ENCODE peak calls at places on chromosomes 3 and 15, in six cellular contexts. U is astrocyte of the spinal cord, X is transverse colon, A is fibroblast of the aortic adventitia, G is Peyer's patch, O is fibroblast of pulmonary artery. K is an unnamed sample.

GRCh38 chr3:23667536-23668429 is 138.0 kb upstream of the UBE2E1 start:
- DNase-seq in O (no peak), A (no peak), U (peak; percentile 44), G (no peak), X (no peak), K (no peak)

GRCh38 chr3:197007296-197007940 is 22.2 kb downstream of the MELTF start:
- DNase-seq in O (no peak), G (no peak), X (no peak), A (no peak), U (no peak), K (no peak)

GRCh38 chr15:90138071-90138833 is 36.0 kb upstream of the IDH2 start:
- DNase-seq in G (no peak), A (no peak), O (no peak), X (no peak), U (no peak), K (no peak)

GRCh38 chr15:90040618-90041017 is 39.5 kb downstream of the ZNF710 start:
- DNase-seq in A (no peak), G (no peak), U (no peak), X (no peak), O (no peak), K (no peak)

GRCh38 chr3:197393711-197394110 is 95.3 kb upstream of the DLG1 start:
- DNase-seq in A (no peak), U (no peak), X (no peak), O (no peak), G (no peak), K (no peak)

GRCh38 chr3:13116426-13116825 is 43.2 kb upstream of the IQSEC1 start:
- DNase-seq in O (no peak), G (no peak), A (no peak), X (no peak), U (no peak), K (no peak)

GRCh38 chr3:99442599-99442998 is 195.8 kb upstream of the COL8A1 start:
- DNase-seq in G (no peak), X (no peak), U (no peak), A (no peak), O (no peak), K (no peak)

GRCh38 chr15:39403674-39404117 is 177.2 kb upstream of the THBS1 start:
- DNase-seq in X (no peak), U (peak; percentile 36), G (no peak), A (peak; percentile 73), O (peak; percentile 80), K (peak; percentile 76)

GRCh38 chr3:188389711-188390346 is 235.9 kb downstream of the LPP start:
- DNase-seq in O (no peak), G (peak; percentile 84), U (no peak), X (peak; percentile 41), A (no peak), K (no peak)

GRCh38 chr3:97823503-97824004 is 1.7 kb downstream of the CRYBG3 start:
- DNase-seq in X (no peak), A (peak; percentile 21), G (no peak), O (no peak), U (no peak), K (peak; percentile 33)

GRCh38 chr15:69648775-69649735 is 196.4 kb downstream of the RPLP1 start:
- DNase-seq in G (no peak), O (no peak), U (no peak), A (no peak), X (no peak), K (no peak)

GRCh38 chr3:143016321-143016972 is 15.1 kb downstream of the U2SURP start:
- DNase-seq in A (no peak), X (no peak), U (no peak), O (no peak), G (no peak), K (no peak)

GRCh38 chr3:44886561-44886960 is 12.2 kb downstream of the TGM4 start:
- DNase-seq in U (peak; percentile 12), O (no peak), A (no peak), X (no peak), G (no peak), K (no peak)

GRCh38 chr3:12175137-12175593 is 16.5 kb upstream of the TIMP4 start:
- DNase-seq in X (no peak), G (no peak), U (peak; percentile 55), A (peak; percentile 56), O (peak; percentile 41), K (peak; percentile 40)

GRCh38 chr3:127139601-127140500 is 53.1 kb upstream of the PRR23E start:
- DNase-seq in O (no peak), U (no peak), A (no peak), X (no peak), G (no peak), K (no peak)

GRCh38 chr3:42822828-42823227 is 13.6 kb downstream of the ACKR2 start:
- DNase-seq in G (no peak), U (no peak), A (no peak), O (no peak), X (no peak), K (no peak)

GRCh38 chr3:81816473-81817260 is 55.2 kb upstream of the GBE1 start:
- DNase-seq in X (no peak), A (peak; percentile 55), U (peak; percentile 63), G (no peak), O (peak; percentile 22), K (peak; percentile 51)

GRCh38 chr3:196694202-196694638 is 17.8 kb downstream of the CEP19 start:
- DNase-seq in A (peak; percentile 35), O (peak; percentile 41), X (no peak), G (no peak), U (no peak), K (no peak)

GRCh38 chr3:77707271-77707670 is 667.4 kb downstream of the ROBO2 start:
- DNase-seq in U (no peak), A (no peak), O (peak; percentile 18), G (no peak), X (no peak), K (no peak)

GRCh38 chr3:156762631-156763185 is 63.4 kb upstream of the LEKR1 start:
- DNase-seq in U (peak; percentile 91), X (no peak), G (no peak), A (peak; percentile 99), O (peak; percentile 97), K (peak; percentile 97)

GRCh38 chr15:101458158-101458895 is 31.2 kb downstream of the PCSK6 start:
- DNase-seq in O (no peak), G (no peak), A (no peak), U (no peak), X (no peak), K (no peak)

GRCh38 chr3:54916722-54917121 is 11.1 kb downstream of the LRTM1 start:
- DNase-seq in G (no peak), X (no peak), A (peak; percentile 11), U (no peak), O (no peak), K (peak; percentile 47)

GRCh38 chr3:54915976-54916375 is 11.9 kb downstream of the LRTM1 start:
- DNase-seq in A (no peak), X (no peak), O (no peak), G (no peak), U (no peak), K (no peak)

GRCh38 chr3:54917172-54917571 is 10.7 kb downstream of the LRTM1 start:
- DNase-seq in U (peak; percentile 38), X (no peak), A (peak; percentile 57), G (no peak), O (no peak), K (peak; percentile 86)

GRCh38 chr3:54918516-54918915 is 9.3 kb downstream of the LRTM1 start:
- DNase-seq in O (no peak), X (no peak), U (no peak), A (no peak), G (no peak), K (no peak)

DNA sequence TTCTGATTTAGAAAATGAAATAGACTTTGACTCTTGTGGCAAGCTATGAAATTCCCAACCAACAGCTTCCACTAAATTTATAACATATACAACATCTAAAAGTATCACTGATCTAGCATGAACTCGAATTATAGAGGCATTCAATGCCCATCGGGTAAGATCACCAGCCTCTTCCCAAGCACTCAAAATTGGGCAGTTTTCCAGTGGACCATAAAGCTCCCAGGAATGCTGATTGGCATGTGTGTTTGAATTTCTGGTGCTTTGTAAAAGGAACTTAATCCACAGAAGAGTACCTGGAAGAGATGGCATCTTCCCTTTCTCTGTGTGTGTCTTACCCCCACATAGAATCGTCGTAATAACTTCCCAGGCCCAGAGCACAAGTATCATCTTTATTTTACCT is 10.0 kb downstream of the LRTM1 start:
- DNase-seq in A (no peak), U (no peak), G (no peak), X (no peak), O (no peak), K (peak; percentile 33)
- TF ChIP-seq CTCF in A (no peak), U (no peak), G (no peak), X (no peak), O (no peak), K (no peak)

GRCh38 chr3:128804017-128804816 is 75.2 kb upstream of the ACAD9 start:
- DNase-seq in U (peak; percentile 53), G (no peak), O (peak; percentile 60), X (no peak), A (peak; percentile 44), K (peak; percentile 18)
- H3K4me3 ChIP-seq in U (no peak overlapping the region), G (peak overlapping the region; percentile 28), O (peak overlapping the region; percentile 22), X (no peak overlapping the region), A (peak overlapping the region; percentile 32), K (no peak overlapping the region)

GRCh38 chr3:94544131-94544530 is 481.3 kb downstream of the NSUN3 start:
- DNase-seq in O (no peak), A (no peak), U (no peak), G (no peak), X (no peak), K (no peak)

GRCh38 chr3:94543161-94543560 is 480.3 kb downstream of the NSUN3 start:
- DNase-seq in G (no peak), O (no peak), A (no peak), X (no peak), U (no peak), K (no peak)

GRCh38 chr3:94548581-94549316 is 485.9 kb downstream of the NSUN3 start:
- DNase-seq in U (no peak), A (no peak), O (no peak), G (no peak), X (no peak), K (no peak)
- TF ChIP-seq CTCF in U (no peak), A (no peak), O (no peak), G (no peak), X (no peak), K (no peak)

GRCh38 chr15:50231761-50232160 is 33.8 kb downstream of the HDC start:
- DNase-seq in G (no peak), A (no peak), X (no peak), U (no peak), O (no peak), K (no peak)

GRCh38 chr15:50225897-50226296 is 39.6 kb downstream of the HDC start:
- DNase-seq in A (no peak), X (no peak), U (no peak), O (no peak), G (no peak), K (no peak)

GRCh38 chr15:50229336-50229735 is 36.2 kb downstream of the HDC start:
- DNase-seq in X (no peak), O (peak; percentile 8), G (no peak), U (peak; percentile 15), A (no peak), K (peak; percentile 79)

GRCh38 chr15:50227076-50227475 is 38.5 kb downstream of the HDC start:
- DNase-seq in X (no peak), G (no peak), U (peak; percentile 75), O (peak; percentile 17), A (peak; percentile 58), K (peak; percentile 88)

DNA sequence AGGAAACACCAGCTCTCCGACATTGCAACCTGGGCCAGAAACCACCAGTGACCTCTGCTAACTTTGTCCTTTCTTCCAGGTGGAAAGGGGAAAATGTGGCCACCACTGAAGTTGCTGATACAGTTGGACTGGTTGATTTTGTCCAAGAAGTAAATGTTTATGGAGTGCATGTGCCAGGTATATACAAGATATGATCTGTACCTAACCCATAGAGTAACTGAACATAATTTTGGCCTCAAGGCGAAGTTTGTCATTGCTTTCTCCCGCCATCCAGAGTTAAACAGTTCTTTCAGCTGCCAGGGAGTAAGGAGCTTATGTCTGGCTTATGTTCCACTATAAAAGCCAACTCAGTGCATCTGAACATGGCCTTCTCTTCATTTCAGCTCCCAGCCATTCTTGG is 36.7 kb downstream of the HDC start:
- DNase-seq in A (no peak), G (no peak), U (no peak), O (no peak), X (no peak), K (no peak)
- H3K4me3 ChIP-seq in A (no peak overlapping the region), G (no peak overlapping the region), U (no peak overlapping the region), O (no peak overlapping the region), X (no peak overlapping the region), K (no peak overlapping the region)

K was measured in AG10803.